ENCODE peak calls at places on chromosomes 16 and 17, in nine cellular contexts. H is NCI-H1092 treated with DMSO at 0.1 percent for 48 hours; J is stimulated activated CD4-positive, alpha-beta T cell treated with anti-CD3 and anti-CD28 coated beads, Interleukin-15, amount 100 ng/mL, for 24 hours; K is ELR; R is stimulated activated CD8-positive, alpha-beta memory T cell treated with anti-CD3 and anti-CD28 coated beads, Interleukin-12 subunit alpha, Interleukin-12 subunit beta, amount 100 ng/mL, for 1 hour; L is activated gamma-delta T cell; Y is NB4; N is nephron progenitor cell; I is lower lobe of right lung. E is an unnamed sample.

GRCh38 chr16:11135167-11135973 is 120.6 kb downstream of the SOCS1 start:
- DNase-seq in H (no peak), J (no peak), K (peak; percentile 50), R (no peak), L (no peak), Y (peak; percentile 69), N (no peak), I (no peak), E (peak; percentile 67)

GRCh38 chr17:75003070-75003956 is 9.2 kb upstream of the MRPL58 start:
- DNase-seq in H (no peak), J (no peak), K (no peak), R (no peak), L (no peak), Y (no peak), N (no peak), I (no peak), E (peak; percentile 80)

GRCh38 chr16:58236831-58237230 is 38.9 kb upstream of the CSNK2A2 start:
- DNase-seq in H (no peak), J (no peak), K (no peak), R (no peak), L (no peak), Y (no peak), N (no peak), I (no peak), E (no peak)

GRCh38 chr16:57388359-57389086 is 16.0 kb upstream of the CCL17 start:
- DNase-seq in H (no peak), J (no peak), K (no peak), R (no peak), L (no peak), Y (no peak), N (no peak), I (no peak), E (no peak)

GRCh38 chr16:84800118-84800517 is 19.7 kb upstream of the CRISPLD2 start:
- DNase-seq in H (no peak), J (no peak), K (no peak), R (no peak), L (no peak), Y (no peak), N (no peak), I (no peak), E (no peak)

GRCh38 chr17:48494335-48494734 is 36.5 kb downstream of the HOXB1 start:
- DNase-seq in H (no peak), J (no peak), K (peak; percentile 49), R (no peak), L (no peak), Y (no peak), N (no peak), I (no peak), E (no peak)

GRCh38 chr16:57984443-57985203 is 13.7 kb upstream of the CNGB1 start:
- DNase-seq in H (no peak), J (peak; percentile 96), K (peak; percentile 93), R (peak; percentile 83), L (peak; percentile 83), Y (peak; percentile 21), N (peak; percentile 99), I (peak; percentile 94), E (peak; percentile 95)

GRCh38 chr16:50326835-50327465 is 41.8 kb downstream of the BRD7 start:
- DNase-seq in H (no peak), J (peak; percentile 68), K (peak; percentile 58), R (peak; percentile 33), L (no peak), Y (peak; percentile 61), N (no peak), I (no peak), E (no peak)

GRCh38 chr17:38447502-38448095 is 19.3 kb downstream of the ARHGAP23 start:
- DNase-seq in H (peak; percentile 41), J (no peak), K (no peak), R (no peak), L (no peak), Y (no peak), N (no peak), I (no peak), E (no peak)

GRCh38 chr17:75631353-75631752 is 1.9 kb upstream of the SMIM5 start:
- DNase-seq in H (no peak), J (no peak), K (no peak), R (no peak), L (no peak), Y (no peak), N (no peak), I (peak; percentile 45), E (peak; percentile 86)

GRCh38 chr16:9077001-9077809 is 14.2 kb upstream of the HAPSTR1 start:
- DNase-seq in H (no peak), J (peak; percentile 47), K (peak; percentile 91), R (no peak), L (no peak), Y (peak; percentile 55), N (no peak), I (no peak), E (no peak)

GRCh38 chr16:50213939-50214519 is 52.3 kb upstream of the ADCY7 start:
- DNase-seq in H (peak; percentile 33), J (no peak), K (peak; percentile 68), R (no peak), L (no peak), Y (peak; percentile 71), N (no peak), I (no peak), E (no peak)

GRCh38 chr17:52027620-52028019 is 130.9 kb downstream of the CA10 start:
- DNase-seq in H (no peak), J (no peak), K (peak; percentile 89), R (no peak), L (no peak), Y (no peak), N (no peak), I (no peak), E (no peak)

GRCh38 chr17:7837375-7838290 is 3.6 kb downstream of the KDM6B start:
- DNase-seq in H (peak; percentile 19), J (no peak), K (no peak), R (no peak), L (no peak), Y (peak; percentile 19), N (no peak), I (no peak), E (no peak)

GRCh38 chr16:29760567-29761279 is 14.9 kb upstream of the C16orf54 start:
- DNase-seq in H (no peak), J (no peak), K (no peak), R (no peak), L (no peak), Y (no peak), N (peak; percentile 18), I (no peak), E (no peak)

GRCh38 chr17:58310511-58311428 is 17.8 kb downstream of the TSPOAP1 start:
- DNase-seq in H (no peak), J (no peak), K (no peak), R (no peak), L (no peak), Y (no peak), N (no peak), I (no peak), E (no peak)

GRCh38 chr16:66267287-66268137 is 99.0 kb upstream of the CDH5 start:
- DNase-seq in H (no peak), J (no peak), K (no peak), R (no peak), L (no peak), Y (no peak), N (no peak), I (no peak), E (no peak)

GRCh38 chr17:2700491-2701141 is 10.9 kb downstream of the CLUH start:
- DNase-seq in H (peak; percentile 84), J (no peak), K (no peak), R (no peak), L (no peak), Y (no peak), N (no peak), I (peak; percentile 31), E (no peak)

GRCh38 chr16:85524630-85525463 is 88.3 kb upstream of the GSE1 start:
- DNase-seq in H (peak; percentile 48), J (no peak), K (peak; percentile 35), R (no peak), L (no peak), Y (peak; percentile 98), N (no peak), I (peak; percentile 90), E (peak; percentile 91)

GRCh38 chr17:77455111-77455877 is 314.5 kb downstream of the SEC14L1 start:
- DNase-seq in H (no peak), J (peak; percentile 69), K (no peak), R (no peak), L (no peak), Y (no peak), N (no peak), I (no peak), E (peak; percentile 67)